ENCODE peak calls at places on chromosomes 16 and 17, in ten cellular contexts. X is lower lobe of right lung; S is GM06990; N is cardiac fibroblast; C is H1; W is CD8-positive, alpha-beta T cell; V is mucosa of descending colon; I is cardiac muscle cell; P is pancreas; H is tibial nerve. A is an unnamed sample.

GRCh38 chr17:80327518-80327917 is 66.9 kb downstream of the RNF213 start:
- DNase-seq in X (no peak), S (no peak), N (no peak), C (no peak), W (no peak), V (no peak), I (no peak), P (no peak), H (no peak), A (no peak)

GRCh38 chr17:73338050-73338491 is 26.3 kb upstream of the CDC42EP4 start:
- DNase-seq in X (no peak), S (no peak), N (peak), C (no peak), W (no peak), V (no peak), I (no peak), P (no peak), H (no peak), A (no peak)

GRCh38 chr16:85086347-85087291 is 25.7 kb downstream of the CIBAR2 start:
- DNase-seq in X (peak), S (peak), N (peak), C (peak), W (peak), V (peak), I (peak), P (peak), H (peak), A (no peak)

GRCh38 chr16:52925143-52925542 is 127.6 kb downstream of the CHD9NB start:
- DNase-seq in X (no peak), S (no peak), N (no peak), C (no peak), W (no peak), V (no peak), I (no peak), P (no peak), H (no peak), A (no peak)

GRCh38 chr16:11639925-11640899 is 28.0 kb upstream of the SNN start:
- DNase-seq in X (peak), S (no peak), N (peak), C (no peak), W (no peak), V (no peak), I (peak), P (peak), H (peak), A (no peak)

GRCh38 chr17:13601317-13601775 is 383 bp downstream of the HS3ST3A1 start:
- DNase-seq in X (no peak), S (no peak), N (no peak), C (no peak), W (no peak), V (no peak), I (no peak), P (no peak), H (no peak), A (no peak)

GRCh38 chr17:13070732-13071131 is 52.9 kb upstream of the ELAC2 start:
- DNase-seq in X (no peak), S (no peak), N (no peak), C (no peak), W (no peak), V (no peak), I (no peak), P (no peak), H (no peak), A (no peak)

GRCh38 chr17:19301274-19301946 is 61.1 kb downstream of the B9D1 start:
- DNase-seq in X (peak), S (no peak), N (no peak), C (no peak), W (no peak), V (peak), I (no peak), P (no peak), H (no peak), A (no peak)

GRCh38 chr16:29809850-29810698 is 1.9 kb upstream of the PRRT2 start:
- DNase-seq in X (no peak), S (no peak), N (peak), C (no peak), W (peak), V (peak), I (no peak), P (no peak), H (no peak), A (no peak)

GRCh38 chr17:19381741-19382444 is 3.6 kb downstream of the MAPK7 start:
- DNase-seq in X (no peak), S (no peak), N (no peak), C (no peak), W (no peak), V (no peak), I (no peak), P (no peak), H (no peak), A (no peak)

GRCh38 chr17:164536-165235 is 16.8 kb downstream of the DOC2B start:
- DNase-seq in X (no peak), S (no peak), N (peak), C (no peak), W (no peak), V (no peak), I (peak), P (no peak), H (no peak), A (no peak)

GRCh38 chr17:78387982-78388941 is 9.8 kb downstream of the PGS1 start:
- DNase-seq in X (no peak), S (peak), N (no peak), C (no peak), W (no peak), V (no peak), I (peak), P (no peak), H (no peak), A (peak)

GRCh38 chr16:28063611-28064061 is at the start of gene GSG1L:
- DNase-seq in X (no peak), S (no peak), N (no peak), C (no peak), W (no peak), V (no peak), I (no peak), P (no peak), H (no peak), A (no peak)
- TF ChIP-seq CTCF in X (no peak), S (no peak), N (no peak), C (no peak), W (no peak), V (no peak), I (no peak), P (no peak), H (no peak), A (peak)

GRCh38 chr16:4958510-4959111 is 481 bp downstream of the SEC14L5 start:
- DNase-seq in X (no peak), S (no peak), N (no peak), C (no peak), W (no peak), V (no peak), I (no peak), P (no peak), H (no peak), A (no peak)

GRCh38 chr16:4960579-4960978 is 2.4 kb downstream of the SEC14L5 start:
- DNase-seq in X (no peak), S (no peak), N (no peak), C (no peak), W (no peak), V (no peak), I (no peak), P (no peak), H (no peak), A (no peak)

GRCh38 chr16:4957720-4958509 is at the start of gene SEC14L5:
- DNase-seq in X (peak), S (peak), N (peak), C (peak), W (peak), V (peak), I (peak), P (peak), H (peak), A (peak)

GRCh38 chr16:4954714-4955113 is 3.4 kb upstream of the SEC14L5 start:
- DNase-seq in X (no peak), S (no peak), N (no peak), C (no peak), W (no peak), V (no peak), I (no peak), P (no peak), H (no peak), A (no peak)

GRCh38 chr16:4957420-4957719 is 760 bp upstream of the SEC14L5 start:
- DNase-seq in X (no peak), S (no peak), N (no peak), C (no peak), W (no peak), V (no peak), I (no peak), P (no peak), H (no peak), A (no peak)
- H3K4me3 ChIP-seq in X (peak), S (peak), N (peak), C (peak), W (peak), V (no peak), I (peak), P (peak), H (peak), A (peak)

GRCh38 chr17:8256291-8256690 is 7.2 kb downstream of the PFAS start:
- DNase-seq in X (no peak), S (no peak), N (no peak), C (no peak), W (no peak), V (no peak), I (no peak), P (no peak), H (no peak), A (no peak)

GRCh38 chr17:8256691-8257090 is 7.6 kb downstream of the PFAS start:
- DNase-seq in X (no peak), S (no peak), N (no peak), C (no peak), W (no peak), V (no peak), I (no peak), P (no peak), H (no peak), A (no peak)

GRCh38 chr17:8254881-8255280 is 5.8 kb downstream of the PFAS start:
- DNase-seq in X (no peak), S (no peak), N (no peak), C (no peak), W (no peak), V (no peak), I (no peak), P (no peak), H (no peak), A (no peak)

GRCh38 chr17:8253801-8254200 is 4.7 kb downstream of the PFAS start:
- DNase-seq in X (no peak), S (no peak), N (peak), C (no peak), W (no peak), V (peak), I (peak), P (peak), H (no peak), A (no peak)

DNA sequence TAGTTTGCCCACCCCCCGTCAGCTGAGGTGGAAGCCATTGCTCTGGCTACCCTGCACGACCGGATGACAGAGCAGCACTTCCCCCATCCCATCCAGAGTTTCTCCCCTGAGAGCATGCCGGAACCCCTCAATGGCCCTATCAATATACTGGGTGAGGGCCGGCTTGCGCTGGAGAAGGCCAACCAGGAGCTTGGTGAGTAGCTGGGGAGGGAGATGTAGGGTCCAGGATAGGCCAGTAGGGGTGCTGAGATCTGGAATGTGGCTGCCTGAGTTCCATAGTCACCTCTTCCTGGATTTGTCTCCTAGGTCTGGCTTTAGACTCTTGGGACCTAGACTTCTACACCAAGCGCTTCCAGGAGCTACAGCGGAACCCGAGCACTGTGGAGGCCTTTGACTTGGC is 6.4 kb downstream of the PFAS start:
- DNase-seq in X (no peak), S (no peak), N (no peak), C (no peak), W (no peak), V (no peak), I (no peak), P (no peak), H (no peak), A (no peak)
- TF ChIP-seq CTCF in X (no peak), S (no peak), N (peak), C (peak), W (no peak), V (no peak), I (peak), P (no peak), H (no peak), A (peak)

GRCh38 chr17:58416396-58416795 is 938 bp downstream of the RNF43 start:
- DNase-seq in X (no peak), S (no peak), N (no peak), C (no peak), W (no peak), V (no peak), I (no peak), P (no peak), H (no peak), A (no peak)

GRCh38 chr17:58415371-58416055 is 1.8 kb downstream of the RNF43 start:
- DNase-seq in X (peak), S (no peak), N (no peak), C (no peak), W (no peak), V (peak), I (no peak), P (peak), H (no peak), A (no peak)

GRCh38 chr17:58417300-58418092 is at the start of gene RNF43:
- DNase-seq in X (peak), S (peak), N (peak), C (peak), W (peak), V (peak), I (peak), P (peak), H (peak), A (peak)

GRCh38 chr17:58414596-58414997 is 2.7 kb downstream of the RNF43 start:
- DNase-seq in X (no peak), S (no peak), N (no peak), C (no peak), W (no peak), V (no peak), I (no peak), P (peak), H (no peak), A (no peak)

GRCh38 chr17:58416937-58417299 is 416 bp downstream of the RNF43 start:
- DNase-seq in X (no peak), S (no peak), N (no peak), C (no peak), W (no peak), V (no peak), I (no peak), P (peak), H (no peak), A (no peak)
- H3K4me3 ChIP-seq in X (peak), S (no peak), N (no peak), C (peak), W (no peak), V (peak), I (peak), P (peak), H (peak), A (no peak)

GRCh38 chr16:20822451-20823128 is 16.3 kb downstream of the REXO5 start:
- DNase-seq in X (no peak), S (no peak), N (no peak), C (no peak), W (no peak), V (no peak), I (no peak), P (no peak), H (no peak), A (no peak)
- TF ChIP-seq CTCF in X (no peak), S (no peak), N (no peak), C (no peak), W (no peak), V (no peak), I (no peak), P (no peak), H (no peak), A (no peak)

GRCh38 chr17:61927211-61928100 is at the start of gene INTS2:
- DNase-seq in X (peak), S (peak), N (peak), C (peak), W (peak), V (peak), I (peak), P (peak), H (peak), A (peak)

GRCh38 chr17:61928101-61928436 is 287 bp upstream of the INTS2 start:
- DNase-seq in X (no peak), S (no peak), N (no peak), C (no peak), W (no peak), V (no peak), I (no peak), P (no peak), H (no peak), A (no peak)

GRCh38 chr17:61926831-61927210 is 961 bp downstream of the INTS2 start:
- DNase-seq in X (no peak), S (no peak), N (no peak), C (no peak), W (no peak), V (no peak), I (no peak), P (no peak), H (no peak), A (no peak)
- H3K4me3 ChIP-seq in X (peak), S (peak), N (peak), C (peak), W (peak), V (peak), I (peak), P (peak), H (peak), A (peak)

GRCh38 chr16:53948734-53949430 is 244.9 kb downstream of the FTO start:
- DNase-seq in X (no peak), S (no peak), N (no peak), C (no peak), W (no peak), V (no peak), I (no peak), P (no peak), H (no peak), A (no peak)

GRCh38 chr16:53949716-53950410 is 245.9 kb downstream of the FTO start:
- DNase-seq in X (no peak), S (peak), N (no peak), C (no peak), W (no peak), V (no peak), I (no peak), P (no peak), H (no peak), A (peak)

GRCh38 chr16:53950677-53951076 is 246.7 kb downstream of the FTO start:
- DNase-seq in X (no peak), S (no peak), N (no peak), C (no peak), W (no peak), V (no peak), I (no peak), P (no peak), H (no peak), A (no peak)

GRCh38 chr16:53955221-53955875 is 251.4 kb downstream of the FTO start:
- DNase-seq in X (no peak), S (no peak), N (no peak), C (no peak), W (no peak), V (no peak), I (no peak), P (no peak), H (no peak), A (no peak)

DNA sequence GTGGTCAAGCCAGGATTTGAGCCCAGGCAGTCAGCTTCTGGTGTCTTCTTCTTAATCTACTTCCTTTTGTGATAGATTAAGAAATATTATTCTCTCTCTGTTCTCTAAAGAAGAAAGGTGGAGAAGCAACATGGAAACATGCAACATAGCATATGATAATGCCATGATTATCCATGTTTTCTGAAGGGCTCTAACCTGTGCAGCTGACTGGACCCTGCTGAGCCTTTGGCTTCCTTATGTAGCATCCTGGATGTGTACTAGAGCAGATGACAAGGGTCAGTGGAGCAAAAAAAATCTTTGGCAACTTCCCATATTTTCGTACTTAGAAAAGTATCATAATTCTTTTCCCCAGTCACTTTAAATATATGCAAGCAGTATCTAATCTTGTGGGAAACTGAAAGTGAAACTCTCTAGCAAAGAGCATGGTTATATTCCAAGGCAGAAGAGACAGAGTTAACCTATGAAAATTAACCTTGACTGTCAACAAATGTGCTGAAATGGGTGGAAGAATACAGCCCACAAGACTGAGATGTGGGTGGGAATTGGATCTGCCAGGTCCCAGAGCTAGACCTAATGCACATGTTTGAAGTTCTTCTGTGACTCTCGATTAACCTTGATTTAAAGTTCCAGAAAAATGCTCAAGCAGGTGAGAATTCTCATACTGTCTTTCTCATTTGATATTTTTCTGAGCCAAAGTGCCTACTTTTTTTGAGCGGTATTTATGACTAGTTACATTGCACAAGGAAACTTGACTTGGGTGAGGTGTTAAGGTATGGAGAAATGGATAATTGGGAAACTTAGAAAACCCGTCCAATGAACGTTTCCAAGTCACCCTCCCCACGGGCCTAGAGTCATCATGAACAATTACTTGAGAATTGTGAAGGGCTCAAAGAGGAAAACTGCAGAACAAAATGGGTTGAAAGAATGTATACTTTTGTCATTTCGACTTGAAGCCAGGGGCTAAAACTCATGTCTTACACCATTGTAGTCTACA is 248.6 kb downstream of the FTO start:
- DNase-seq in X (no peak), S (peak), N (peak), C (no peak), W (no peak), V (no peak), I (peak), P (no peak), H (no peak), A (peak)
- TF ChIP-seq CTCF in X (no peak), S (no peak), N (no peak), C (no peak), W (no peak), V (no peak), I (no peak), P (no peak), H (no peak), A (no peak)

GRCh38 chr17:27088767-27089078 is 205.2 kb upstream of the WSB1 start:
- DNase-seq in X (no peak), S (no peak), N (no peak), C (no peak), W (no peak), V (no peak), I (no peak), P (no peak), H (no peak), A (no peak)
- H3K4me3 ChIP-seq in X (no peak), S (no peak), N (no peak), C (no peak), W (no peak), V (no peak), I (no peak), P (no peak), H (no peak), A (no peak)

DNA sequence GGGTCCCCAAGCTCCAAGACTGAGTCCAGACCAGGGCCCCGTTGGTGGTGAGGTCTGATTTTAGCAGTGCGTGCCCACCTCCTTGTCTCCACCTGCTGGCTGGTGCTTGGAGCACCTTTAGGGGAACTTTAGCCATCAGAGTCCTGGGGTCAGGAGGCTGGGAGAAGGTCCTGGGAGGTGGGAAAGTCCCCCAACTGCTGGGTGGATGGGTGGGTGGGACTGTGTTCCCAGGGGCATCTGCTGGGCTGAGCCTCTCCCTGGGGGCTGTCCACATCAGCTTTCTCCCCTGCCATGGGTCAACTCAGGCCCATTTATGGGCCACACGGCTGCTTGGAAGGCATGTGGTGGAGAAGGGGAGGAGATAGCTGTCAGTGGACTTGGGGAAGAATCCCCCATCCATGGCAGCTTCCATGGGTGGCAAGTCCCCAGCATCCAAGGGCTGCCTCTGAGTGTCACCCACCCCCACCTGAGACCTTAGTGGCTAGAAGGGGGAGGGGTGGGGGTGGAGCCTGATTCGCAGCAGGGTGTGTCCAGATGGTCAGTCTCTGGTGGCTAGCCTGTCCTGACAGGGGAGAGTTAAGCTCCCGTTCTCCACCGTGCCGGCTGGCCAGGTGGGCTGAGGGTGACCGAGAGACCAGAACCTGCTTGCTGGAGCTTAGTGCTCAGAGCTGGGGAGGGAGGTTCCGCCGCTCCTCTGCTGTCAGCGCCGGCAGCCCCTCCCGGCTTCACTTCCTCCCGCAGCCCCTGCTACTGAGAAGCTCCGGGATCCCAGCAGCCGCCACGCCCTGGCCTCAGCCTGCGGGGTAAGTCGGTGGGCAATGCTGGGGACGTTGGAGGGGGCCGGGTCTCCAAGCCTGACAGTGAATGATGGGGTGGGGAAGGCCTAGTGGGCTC is at the start of gene TRPV2:
- DNase-seq in X (peak), S (peak), N (no peak), C (no peak), W (peak), V (peak), I (no peak), P (no peak), H (no peak), A (no peak)
- TF ChIP-seq CTCF in X (peak), S (peak), N (peak), C (peak), W (peak), V (peak), I (no peak), P (no peak), H (no peak), A (peak)